ENCODE peak calls at places on chromosome 19, in seven cellular contexts. Z, M, U, A, P, Y and J are unnamed samples.

GRCh38 chr19:5099822-5100221 is 130.9 kb downstream of the KDM4B start:
- DNase-seq in M (no peak), Y (no peak), P (no peak), A (no peak), U (no peak), Z (no peak), J (no peak)

GRCh38 chr19:47094557-47095517 is 18.7 kb downstream of the ZC3H4 start:
- DNase-seq in Z (no peak), P (no peak), Y (no peak), M (no peak), U (no peak), A (peak; percentile 23), J (peak; percentile 85)

GRCh38 chr19:15468675-15469512 is 4.5 kb upstream of the RASAL3 start:
- DNase-seq in Y (no peak), P (peak; percentile 42), U (no peak), A (no peak), Z (no peak), M (no peak), J (no peak)

GRCh38 chr19:4012092-4012974 is 4.8 kb downstream of the PIAS4 start:
- DNase-seq in U (no peak), M (no peak), A (no peak), Y (no peak), P (no peak), Z (no peak), J (peak; percentile 84)

GRCh38 chr19:6416658-6417405 is 7.8 kb downstream of the KHSRP start:
- DNase-seq in M (no peak), P (no peak), Y (peak; percentile 36), U (no peak), A (no peak), Z (no peak), J (no peak)

GRCh38 chr19:794989-795658 is 2.1 kb upstream of the PTBP1 start:
- DNase-seq in U (no peak), Y (peak; percentile 40), P (peak; percentile 69), M (no peak), A (no peak), Z (no peak), J (no peak)

GRCh38 chr19:48672994-48673393 is at the start of gene NTN5:
- DNase-seq in M (no peak), Y (no peak), Z (no peak), U (no peak), A (no peak), P (no peak), J (no peak)

GRCh38 chr19:44066305-44066704 is 5.7 kb upstream of the ZNF284 start:
- DNase-seq in Y (no peak), M (no peak), P (no peak), U (no peak), A (no peak), Z (no peak), J (no peak)

GRCh38 chr19:22784051-22784450 is at the start of gene ZNF99:
- DNase-seq in M (peak; percentile 59), Z (peak; percentile 87), A (no peak), P (peak; percentile 65), Y (no peak), U (peak; percentile 13), J (peak; percentile 27)

GRCh38 chr19:48819366-48819816 is 8.6 kb upstream of the BCAT2 start:
- DNase-seq in Z (peak; percentile 79), U (no peak), M (peak; percentile 96), P (peak; percentile 90), Y (no peak), A (no peak), J (peak; percentile 98)

GRCh38 chr19:48137411-48137810 is 26.8 kb upstream of the PLA2G4C start:
- DNase-seq in Z (no peak), Y (no peak), M (no peak), U (no peak), P (no peak), A (no peak), J (no peak)

GRCh38 chr19:16442386-16443276 is 29.1 kb downstream of the EPS15L1 start:
- DNase-seq in P (no peak), M (no peak), U (no peak), A (no peak), Y (peak; percentile 51), Z (peak; percentile 38), J (peak; percentile 27)

GRCh38 chr19:40594251-40594650 is 6.9 kb upstream of the LTBP4 start:
- DNase-seq in Y (peak; percentile 75), Z (no peak), A (no peak), M (no peak), P (no peak), U (no peak), J (no peak)

GRCh38 chr19:18007939-18008673 is at the start of gene ARRDC2:
- DNase-seq in A (peak; percentile 86), M (peak; percentile 92), Y (peak; percentile 96), U (peak; percentile 73), Z (peak; percentile 93), P (peak; percentile 96), J (peak; percentile 94)

GRCh38 chr19:7395360-7395781 is 46.6 kb downstream of the ARHGEF18 start:
- DNase-seq in A (no peak), P (no peak), Z (no peak), U (peak; percentile 18), Y (peak; percentile 59), M (no peak), J (no peak)

GRCh38 chr19:16226184-16226591 is 28.5 kb downstream of the AP1M1 start:
- DNase-seq in U (no peak), Y (no peak), M (no peak), Z (no peak), A (no peak), P (no peak), J (no peak)

GRCh38 chr19:5498817-5499535 is 43.8 kb downstream of the ZNRF4 start:
- DNase-seq in M (no peak), A (no peak), Z (no peak), U (no peak), P (no peak), Y (no peak), J (no peak)

GRCh38 chr19:18392417-18392816 is 5.0 kb downstream of the LRRC25 start:
- DNase-seq in A (no peak), M (peak; percentile 36), Z (no peak), U (no peak), P (peak; percentile 82), Y (peak; percentile 62), J (no peak)

GRCh38 chr19:20612711-20613316 is 47.2 kb upstream of the ZNF737 start:
- DNase-seq in A (no peak), U (no peak), P (no peak), Y (no peak), Z (no peak), M (no peak), J (no peak)

GRCh38 chr19:58555920-58556632 is 1.2 kb upstream of the CHMP2A start:
- DNase-seq in M (no peak), Z (no peak), A (no peak), U (no peak), P (peak; percentile 51), Y (no peak), J (peak; percentile 18)
- H3K27ac ChIP-seq in M (peak overlapping the region; percentile 99), Z (peak overlapping the region; percentile 100), A (peak overlapping the region; percentile 97), U (no peak overlapping the region), P (no peak overlapping the region), Y (no peak overlapping the region), J (peak overlapping the region; percentile 72)

GRCh38 chr19:12757544-12758274 is 6.1 kb downstream of the BEST2 start:
- DNase-seq in M (no peak), A (peak; percentile 67), Z (peak; percentile 60), P (peak; percentile 83), U (peak; percentile 40), Y (peak; percentile 85), J (peak; percentile 77)
- H3K4me3 ChIP-seq in M (peak overlapping the region; percentile 43), A (peak overlapping the region; percentile 27), Z (no peak overlapping the region), P (no peak overlapping the region), U (peak overlapping the region; percentile 58), Y (peak overlapping the region; percentile 47), J (no peak overlapping the region)

DNA sequence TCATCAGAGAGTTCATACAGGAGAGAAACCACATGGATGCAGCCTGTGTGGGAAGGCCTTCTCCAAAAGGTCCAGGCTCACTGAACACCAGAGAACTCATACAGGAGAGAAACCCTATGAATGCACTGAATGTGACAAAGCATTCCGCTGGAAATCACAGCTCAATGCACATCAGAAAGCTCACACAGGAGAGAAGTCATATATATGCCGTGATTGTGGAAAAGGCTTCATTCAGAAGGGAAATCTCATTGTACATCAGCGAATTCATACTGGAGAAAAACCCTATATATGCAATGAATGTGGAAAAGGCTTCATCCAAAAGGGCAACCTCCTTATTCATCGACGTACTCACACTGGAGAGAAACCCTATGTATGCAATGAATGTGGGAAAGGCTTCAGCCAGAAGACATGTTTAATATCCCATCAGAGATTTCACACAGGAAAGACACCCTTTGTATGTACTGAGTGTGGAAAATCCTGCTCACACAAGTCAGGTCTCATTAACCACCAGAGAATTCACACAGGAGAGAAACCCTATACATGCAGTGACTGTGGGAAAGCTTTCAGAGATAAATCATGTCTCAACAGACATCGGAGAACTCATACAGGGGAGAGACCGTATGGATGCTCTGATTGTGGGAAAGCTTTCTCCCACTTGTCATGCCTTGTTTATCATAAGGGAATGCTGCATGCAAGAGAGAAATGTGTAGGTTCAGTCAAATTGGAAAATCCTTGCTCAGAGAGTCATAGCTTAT is 17.7 kb downstream of the ZNF613 start:
- DNase-seq in Y (no peak), M (no peak), Z (no peak), P (no peak), A (no peak), U (no peak), J (no peak)
- H3K36me3 ChIP-seq in Y (peaks cover 62% of the 10 kb centered on the region), M (peaks cover 53% of the 10 kb centered on the region), Z (peaks cover 51% of the 10 kb centered on the region), P (peaks cover 35% of the 10 kb centered on the region), A (peaks cover 42% of the 10 kb centered on the region), U (no peaks in the 10 kb centered on the region), J (peaks cover 42% of the 10 kb centered on the region)

GRCh38 chr19:38046254-38047047 is 139.4 kb downstream of the SIPA1L3 start:
- DNase-seq in A (no peak), Y (peak; percentile 74), U (no peak), P (no peak), Z (no peak), M (no peak), J (no peak)
- H3K27ac ChIP-seq in A (no peak overlapping the region), Y (peak overlapping the region; percentile 100), U (peak overlapping the region; percentile 94), P (no peak overlapping the region), Z (no peak overlapping the region), M (no peak overlapping the region), J (no peak overlapping the region)

GRCh38 chr19:37928527-37929286 is 21.7 kb downstream of the SIPA1L3 start:
- DNase-seq in Y (peak; percentile 99), A (no peak), U (no peak), P (no peak), M (no peak), Z (no peak), J (no peak)

GRCh38 chr19:37926711-37927110 is 19.7 kb downstream of the SIPA1L3 start:
- DNase-seq in Z (no peak), U (no peak), Y (peak; percentile 96), M (no peak), P (no peak), A (no peak), J (no peak)

GRCh38 chr19:37930416-37930815 is 23.4 kb downstream of the SIPA1L3 start:
- DNase-seq in Z (no peak), Y (no peak), U (no peak), P (no peak), M (no peak), A (no peak), J (no peak)

GRCh38 chr19:37931941-37932655 is 25.1 kb downstream of the SIPA1L3 start:
- DNase-seq in M (no peak), P (peak; percentile 77), Y (no peak), A (no peak), Z (peak; percentile 8), U (peak; percentile 39), J (peak; percentile 92)

GRCh38 chr19:37929512-37929911 is 22.5 kb downstream of the SIPA1L3 start:
- DNase-seq in Z (no peak), U (no peak), Y (no peak), P (no peak), M (no peak), A (no peak), J (no peak)
- H3K4me3 ChIP-seq in Z (no peak overlapping the region), U (no peak overlapping the region), Y (peak overlapping the region; percentile 58), P (no peak overlapping the region), M (no peak overlapping the region), A (no peak overlapping the region), J (no peak overlapping the region)